ENCODE peak calls at places on chromosomes 11 and 22, in seven cellular contexts. Z is GM23248, I is A673, L is aorta, E is fibroblast of lung, O is BJ, W is brain microvascular endothelial cell. D is an unnamed sample.

GRCh38 chr11:46363031-46363407 is 15.8 kb downstream of the DGKZ start:
- DNase-seq in Z (peak), I (no peak), L (peak), E (peak), O (no peak), W (peak), D (peak)

GRCh38 chr11:29224739-29225384 is 792.0 kb downstream of the KCNA4 start:
- DNase-seq in Z (no peak), I (peak), L (no peak), E (no peak), O (no peak), W (no peak), D (no peak)

GRCh38 chr11:8352852-8353505 is 89.3 kb upstream of the LMO1 start:
- DNase-seq in Z (no peak), I (no peak), L (peak), E (no peak), O (no peak), W (no peak), D (no peak)

GRCh38 chr11:132838621-132839020 is 693.7 kb downstream of the OPCML start:
- DNase-seq in Z (peak), I (peak), L (no peak), E (peak), O (no peak), W (peak), D (peak)

GRCh38 chr11:128757235-128757711 is 63.4 kb downstream of the FLI1 start:
- DNase-seq in Z (peak), I (peak), L (peak), E (peak), O (no peak), W (peak), D (no peak)

GRCh38 chr11:96199563-96200025 is 143.4 kb downstream of the MAML2 start:
- DNase-seq in Z (peak), I (peak), L (no peak), E (peak), O (no peak), W (peak), D (peak)

GRCh38 chr11:57638005-57638760 is 11.5 kb downstream of the YPEL4 start:
- DNase-seq in Z (peak), I (peak), L (peak), E (peak), O (peak), W (peak), D (peak)

GRCh38 chr11:84780689-84781293 is 846.4 kb downstream of the DLG2 start:
- DNase-seq in Z (peak), I (peak), L (no peak), E (peak), O (no peak), W (peak), D (peak)

GRCh38 chr11:73478737-73479347 is 102.6 kb downstream of the RELT start:
- DNase-seq in Z (peak), I (peak), L (no peak), E (peak), O (no peak), W (peak), D (peak)

DNA sequence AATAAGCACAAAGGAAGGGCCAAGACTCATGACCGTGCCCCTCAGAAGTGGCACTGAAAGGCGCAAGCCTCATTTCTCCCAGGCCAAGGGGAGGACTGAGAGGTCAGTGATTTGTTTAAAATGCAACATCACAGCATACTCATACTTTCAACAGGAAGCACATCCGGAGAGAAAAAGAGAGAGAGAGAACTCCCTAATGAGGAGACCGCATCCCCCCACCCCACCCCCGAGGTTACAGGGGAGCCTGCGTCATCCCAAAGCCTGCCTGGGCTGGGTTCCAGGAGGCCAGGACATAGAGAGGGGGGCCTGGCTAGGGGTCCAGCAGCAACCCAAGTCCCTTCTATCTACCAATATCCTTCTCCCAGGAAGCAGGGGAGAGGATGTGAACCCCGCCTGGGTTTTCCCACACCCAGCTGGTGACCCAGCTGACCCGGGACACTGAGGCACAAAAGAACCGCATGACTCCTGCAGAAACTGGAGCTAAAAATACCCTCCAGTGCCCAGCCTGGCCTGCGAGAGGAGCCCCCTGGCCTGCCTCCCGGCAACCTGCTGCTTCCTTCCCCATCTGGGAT is 3.8 kb downstream of the CSNK1E start:
- DNase-seq in Z (peak), I (peak), L (peak), E (peak), O (peak), W (peak), D (peak)
- H3K4me3 ChIP-seq in Z (peak), I (peak), L (no peak), E (peak), O (peak), W (peak), D (peak)

GRCh38 chr11:67409261-67409666 is 5.4 kb downstream of the TBC1D10C start:
- DNase-seq in Z (no peak), I (no peak), L (no peak), E (no peak), O (no peak), W (no peak), D (no peak)
- H3K4me3 ChIP-seq in Z (no peak), I (no peak), L (no peak), E (no peak), O (no peak), W (no peak), D (no peak)

DNA sequence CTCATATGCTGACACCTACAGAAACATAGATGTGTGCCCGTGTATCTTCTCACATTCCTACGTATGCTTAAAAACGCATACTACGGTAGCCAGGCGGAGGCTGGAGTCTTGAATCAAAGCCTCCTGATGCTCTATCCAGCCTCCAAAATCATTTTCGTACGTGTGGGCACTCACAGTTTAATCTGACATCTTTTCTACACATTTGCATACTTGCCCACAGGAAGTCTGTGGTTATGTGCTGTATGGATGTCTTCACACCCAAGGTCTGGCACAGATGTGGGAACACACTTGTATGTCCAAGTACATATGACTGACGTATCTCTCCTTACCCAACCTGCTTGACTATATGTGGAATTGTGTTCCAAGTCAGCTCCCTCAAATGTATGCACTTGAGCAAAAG is 561.8 kb upstream of the CADM1 start:
- DNase-seq in Z (no peak), I (no peak), L (no peak), E (no peak), O (no peak), W (no peak), D (no peak)
- H3K4me3 ChIP-seq in Z (no peak), I (no peak), L (no peak), E (no peak), O (no peak), W (no peak), D (no peak)

DNA sequence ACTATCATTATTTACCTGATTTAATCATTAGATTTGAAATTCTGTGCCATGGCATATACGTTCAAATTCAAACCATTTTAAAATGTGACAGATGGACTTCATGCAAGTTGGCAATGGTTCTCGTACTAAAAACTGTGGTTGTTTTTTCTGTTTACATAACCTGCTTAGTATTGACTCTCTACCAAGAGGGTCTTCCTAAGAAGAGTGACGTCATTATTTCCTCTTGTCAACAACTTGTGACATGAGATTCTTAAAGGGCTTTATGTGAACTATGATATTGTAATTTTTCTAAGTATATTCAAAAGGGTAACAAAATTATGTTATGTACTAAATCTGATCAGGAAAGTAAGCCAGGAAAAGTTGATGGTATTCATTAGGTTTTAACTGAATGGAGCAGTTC is 86.9 kb downstream of the GRK3 start:
- DNase-seq in Z (no peak), I (no peak), L (no peak), E (no peak), O (no peak), W (no peak), D (no peak)
- H3K4me3 ChIP-seq in Z (no peak), I (no peak), L (no peak), E (no peak), O (no peak), W (no peak), D (no peak)

GRCh38 chr22:17807571-17808410 is 33.5 kb upstream of the BID start:
- DNase-seq in Z (no peak), I (no peak), L (no peak), E (peak), O (no peak), W (no peak), D (peak)
- H3K4me3 ChIP-seq in Z (no peak), I (no peak), L (no peak), E (no peak), O (no peak), W (no peak), D (no peak)

GRCh38 chr11:130861283-130861682 is 55.0 kb downstream of the SNX19 start:
- DNase-seq in Z (no peak), I (no peak), L (no peak), E (no peak), O (no peak), W (no peak), D (no peak)
- H3K4me3 ChIP-seq in Z (no peak), I (no peak), L (no peak), E (no peak), O (no peak), W (no peak), D (no peak)

GRCh38 chr22:45317551-45318167 is 7.9 kb downstream of the FAM118A start:
- DNase-seq in Z (peak), I (peak), L (peak), E (peak), O (no peak), W (peak), D (peak)
- H3K4me3 ChIP-seq in Z (peak), I (no peak), L (no peak), E (no peak), O (no peak), W (no peak), D (peak)

DNA sequence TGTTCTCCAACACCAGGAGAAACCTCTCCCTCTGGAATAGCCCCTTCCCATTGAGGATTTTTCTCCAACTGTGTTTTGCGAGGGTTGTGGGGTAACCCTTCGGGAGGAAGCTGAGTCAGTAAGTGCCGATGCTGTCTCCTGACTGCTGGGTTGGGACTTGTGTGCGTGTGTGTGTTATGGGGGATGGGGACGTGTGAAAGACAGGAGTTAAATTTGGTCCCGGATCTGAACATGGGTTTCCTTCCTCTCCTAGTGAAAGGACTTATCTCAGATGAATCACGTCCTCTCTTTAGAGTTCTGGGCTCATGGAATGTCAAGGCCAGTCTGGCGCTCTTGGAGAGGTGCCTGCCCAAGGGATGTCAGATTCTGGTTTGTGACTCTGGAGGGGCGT is 33.3 kb downstream of the KIAA1671 start:
- DNase-seq in Z (peak), I (peak), L (peak), E (peak), O (no peak), W (peak), D (peak)
- H3K4me3 ChIP-seq in Z (no peak), I (no peak), L (no peak), E (no peak), O (no peak), W (no peak), D (peak)